ENCODE peak calls at places on chromosomes 13 and 19, in five cellular contexts. One of them, this sample, is unnamed.
A peak's percentile ranks its signal among the peaks of the same experiment; 100 is the strongest.

GRCh38 chr13:73133536-73133935 is 74.7 kb downstream of the KLF5 start:
- DNase-seq in neuronal stem cell: no peak
- DNase-seq in hepatocyte: no peak
- DNase-seq in mammary epithelial cell: peak; percentile 72
- DNase-seq in neural progenitor cell: no peak
- DNase-seq in this sample: no peak

GRCh38 chr19:8512115-8512967 is 1.6 kb downstream of the ZNF414 start:
- DNase-seq in neuronal stem cell: no peak
- DNase-seq in hepatocyte: no peak
- DNase-seq in mammary epithelial cell: peak; percentile 11
- DNase-seq in neural progenitor cell: peak; percentile 33
- DNase-seq in this sample: no peak

GRCh38 chr19:2887391-2887914 is 13.3 kb upstream of the ZNF57 start:
- DNase-seq in neuronal stem cell: no peak
- DNase-seq in hepatocyte: peak; percentile 76
- DNase-seq in mammary epithelial cell: peak; percentile 66
- DNase-seq in neural progenitor cell: peak; percentile 66
- DNase-seq in this sample: peak; percentile 85

GRCh38 chr19:8238251-8238650 is 29.1 kb downstream of the CERS4 start:
- DNase-seq in neuronal stem cell: no peak
- DNase-seq in hepatocyte: no peak
- DNase-seq in mammary epithelial cell: peak; percentile 42
- DNase-seq in neural progenitor cell: peak; percentile 26
- DNase-seq in this sample: no peak

GRCh38 chr19:57934820-57935665 is at the start of gene ZNF418:
- DNase-seq in neuronal stem cell: peak; percentile 80
- DNase-seq in hepatocyte: peak; percentile 86
- DNase-seq in mammary epithelial cell: peak; percentile 85
- DNase-seq in neural progenitor cell: peak; percentile 93
- DNase-seq in this sample: peak; percentile 76

GRCh38 chr19:22814124-22814523 is 18.0 kb upstream of the ZNF723 start:
- DNase-seq in neuronal stem cell: no peak
- DNase-seq in hepatocyte: no peak
- DNase-seq in mammary epithelial cell: no peak
- DNase-seq in neural progenitor cell: no peak
- DNase-seq in this sample: no peak

GRCh38 chr19:11848200-11848593 is 329 bp upstream of the ZNF439 start:
- DNase-seq in neuronal stem cell: no peak
- DNase-seq in hepatocyte: no peak
- DNase-seq in mammary epithelial cell: no peak
- DNase-seq in neural progenitor cell: no peak
- DNase-seq in this sample: no peak

GRCh38 chr13:40064723-40065122 is 409.3 kb downstream of the COG6 start:
- DNase-seq in neuronal stem cell: no peak
- DNase-seq in hepatocyte: peak; percentile 45
- DNase-seq in mammary epithelial cell: peak; percentile 80
- DNase-seq in neural progenitor cell: no peak
- DNase-seq in this sample: peak; percentile 57

GRCh38 chr13:30830638-30830965 is 75.5 kb upstream of the MEDAG start:
- DNase-seq in neuronal stem cell: no peak
- DNase-seq in hepatocyte: peak; percentile 16
- DNase-seq in mammary epithelial cell: peak; percentile 40
- DNase-seq in neural progenitor cell: no peak
- DNase-seq in this sample: no peak

GRCh38 chr19:48900477-48901452 is 653 bp downstream of the NUCB1 start:
- DNase-seq in neuronal stem cell: no peak
- DNase-seq in hepatocyte: no peak
- DNase-seq in mammary epithelial cell: peak; percentile 34
- DNase-seq in neural progenitor cell: no peak
- DNase-seq in this sample: peak; percentile 29

GRCh38 chr19:57682226-57682766 is 519 bp downstream of the ZNF551 start:
- DNase-seq in neuronal stem cell: no peak
- DNase-seq in hepatocyte: no peak
- DNase-seq in mammary epithelial cell: no peak
- DNase-seq in neural progenitor cell: no peak
- DNase-seq in this sample: no peak

GRCh38 chr19:55437410-55437809 is 5.7 kb downstream of the SHISA7 start:
- DNase-seq in neuronal stem cell: peak; percentile 78
- DNase-seq in hepatocyte: peak; percentile 83
- DNase-seq in mammary epithelial cell: peak; percentile 64
- DNase-seq in neural progenitor cell: peak; percentile 90
- DNase-seq in this sample: peak; percentile 55

GRCh38 chr13:26707122-26708006 is 53.2 kb downstream of the GPR12 start:
- DNase-seq in neuronal stem cell: peak; percentile 48
- DNase-seq in hepatocyte: peak; percentile 78
- DNase-seq in mammary epithelial cell: peak; percentile 44
- DNase-seq in neural progenitor cell: peak; percentile 76
- DNase-seq in this sample: peak; percentile 41

GRCh38 chr19:18385675-18386542 is at the start of gene GDF15:
- DNase-seq in neuronal stem cell: no peak
- DNase-seq in hepatocyte: peak; percentile 92
- DNase-seq in mammary epithelial cell: peak; percentile 69
- DNase-seq in neural progenitor cell: peak; percentile 73
- DNase-seq in this sample: peak; percentile 97

GRCh38 chr19:6271721-6272410 is 7.9 kb downstream of the MLLT1 start:
- DNase-seq in neuronal stem cell: no peak
- DNase-seq in hepatocyte: peak; percentile 76
- DNase-seq in mammary epithelial cell: no peak
- DNase-seq in neural progenitor cell: peak; percentile 31
- DNase-seq in this sample: peak; percentile 72

GRCh38 chr13:20401958-20402856 is 123.5 kb downstream of the CRYL1 start:
- DNase-seq in neuronal stem cell: no peak
- DNase-seq in hepatocyte: no peak
- DNase-seq in mammary epithelial cell: peak; percentile 55
- DNase-seq in neural progenitor cell: no peak
- DNase-seq in this sample: no peak

GRCh38 chr13:31131470-31131961 is 30.2 kb downstream of the HSPH1 start:
- DNase-seq in neuronal stem cell: no peak
- DNase-seq in hepatocyte: no peak
- DNase-seq in mammary epithelial cell: no peak
- DNase-seq in neural progenitor cell: no peak
- DNase-seq in this sample: no peak

GRCh38 chr19:30297969-30298368 is 74.2 kb upstream of the ZNF536 start:
- DNase-seq in neuronal stem cell: no peak
- DNase-seq in hepatocyte: no peak
- DNase-seq in mammary epithelial cell: no peak
- DNase-seq in neural progenitor cell: no peak
- DNase-seq in this sample: no peak

GRCh38 chr13:76677047-76677446 is 209.2 kb downstream of the KCTD12 start:
- DNase-seq in neuronal stem cell: no peak
- DNase-seq in hepatocyte: no peak
- DNase-seq in mammary epithelial cell: no peak
- DNase-seq in neural progenitor cell: no peak
- DNase-seq in this sample: peak; percentile 34

GRCh38 chr13:101305981-101306411 is 110.3 kb downstream of the NALCN start:
- DNase-seq in neuronal stem cell: no peak
- DNase-seq in hepatocyte: no peak
- DNase-seq in mammary epithelial cell: no peak
- DNase-seq in neural progenitor cell: no peak
- DNase-seq in this sample: no peak

GRCh38 chr19:7679017-7679720 is 1.5 kb upstream of the TRAPPC5 start:
- DNase-seq in neuronal stem cell: no peak
- DNase-seq in hepatocyte: no peak
- DNase-seq in mammary epithelial cell: no peak
- DNase-seq in neural progenitor cell: no peak
- DNase-seq in this sample: no peak

DNA sequence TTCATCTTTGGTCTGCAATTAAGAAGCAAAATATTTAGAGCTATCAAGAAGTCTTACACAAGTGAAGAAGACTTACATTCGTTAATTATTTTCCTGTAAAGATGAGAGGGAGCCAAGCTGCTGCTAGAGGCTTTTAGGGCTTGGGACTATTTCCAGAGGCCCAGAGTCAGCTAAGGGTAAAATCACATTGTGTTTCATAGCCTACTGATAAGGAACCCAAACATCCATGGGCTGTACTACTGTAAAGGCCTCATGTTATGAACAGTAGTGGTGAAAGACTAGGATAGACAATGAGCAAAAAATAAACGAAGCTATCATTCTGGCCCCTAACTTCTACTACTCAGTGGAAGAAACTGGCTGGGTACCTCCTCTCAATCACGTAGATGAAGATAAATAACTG is 10.9 kb upstream of the TEX30 start:
- DNase-seq in neuronal stem cell: no peak
- DNase-seq in hepatocyte: no peak
- DNase-seq in mammary epithelial cell: no peak
- DNase-seq in neural progenitor cell: no peak
- DNase-seq in this sample: no peak
- H2AFZ ChIP-seq in neuronal stem cell: no peak overlapping the region
- H2AFZ ChIP-seq in hepatocyte: no peak overlapping the region
- H2AFZ ChIP-seq in mammary epithelial cell: no peak overlapping the region
- H2AFZ ChIP-seq in neural progenitor cell: no peak overlapping the region
- H2AFZ ChIP-seq in this sample: no peak overlapping the region

GRCh38 chr13:114199961-114200672 is 21.1 kb downstream of the CFAP97D2 start:
- DNase-seq in neuronal stem cell: no peak
- DNase-seq in hepatocyte: no peak
- DNase-seq in mammary epithelial cell: no peak
- DNase-seq in neural progenitor cell: no peak
- DNase-seq in this sample: no peak

GRCh38 chr13:114202581-114202980 is 23.5 kb downstream of the CFAP97D2 start:
- DNase-seq in neuronal stem cell: no peak
- DNase-seq in hepatocyte: no peak
- DNase-seq in mammary epithelial cell: no peak
- DNase-seq in neural progenitor cell: no peak
- DNase-seq in this sample: no peak

GRCh38 chr13:114198556-114198955 is 19.5 kb downstream of the CFAP97D2 start:
- DNase-seq in neuronal stem cell: no peak
- DNase-seq in hepatocyte: no peak
- DNase-seq in mammary epithelial cell: no peak
- DNase-seq in neural progenitor cell: no peak
- DNase-seq in this sample: no peak

GRCh38 chr13:114203536-114203935 is 24.5 kb downstream of the CFAP97D2 start:
- DNase-seq in neuronal stem cell: no peak
- DNase-seq in hepatocyte: no peak
- DNase-seq in mammary epithelial cell: peak; percentile 60
- DNase-seq in neural progenitor cell: no peak
- DNase-seq in this sample: no peak

DNA sequence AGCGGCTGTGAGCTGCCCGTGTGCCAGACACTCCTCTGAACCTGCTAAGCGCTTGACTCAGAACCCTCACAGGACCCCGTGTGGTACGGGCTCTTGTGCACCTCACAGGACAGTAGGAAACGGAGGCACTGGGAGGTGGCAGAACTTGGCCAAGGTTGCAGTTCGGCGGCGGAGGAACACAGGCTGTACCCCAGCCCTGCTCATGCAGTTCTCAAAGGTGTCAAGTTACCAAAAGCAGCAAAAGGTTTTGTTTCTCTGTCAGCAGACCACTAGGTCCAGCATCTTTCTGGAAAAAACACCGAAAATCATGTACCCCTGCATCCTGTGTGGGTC is 21.6 kb downstream of the CFAP97D2 start:
- DNase-seq in neuronal stem cell: no peak
- DNase-seq in hepatocyte: no peak
- DNase-seq in mammary epithelial cell: no peak
- DNase-seq in neural progenitor cell: no peak
- DNase-seq in this sample: no peak
- H2AFZ ChIP-seq in neuronal stem cell: no peak overlapping the region
- H2AFZ ChIP-seq in hepatocyte: no peak overlapping the region
- H2AFZ ChIP-seq in mammary epithelial cell: peak overlapping the region; percentile 76
- H2AFZ ChIP-seq in neural progenitor cell: no peak overlapping the region
- H2AFZ ChIP-seq in this sample: no peak overlapping the region

GRCh38 chr13:110639935-110640334 is 24.6 kb downstream of the NAXD start:
- DNase-seq in neuronal stem cell: no peak
- DNase-seq in hepatocyte: no peak
- DNase-seq in mammary epithelial cell: no peak
- DNase-seq in neural progenitor cell: no peak
- DNase-seq in this sample: no peak

GRCh38 chr13:110640591-110641029 is 25.3 kb downstream of the NAXD start:
- DNase-seq in neuronal stem cell: no peak
- DNase-seq in hepatocyte: no peak
- DNase-seq in mammary epithelial cell: no peak
- DNase-seq in neural progenitor cell: no peak
- DNase-seq in this sample: peak; percentile 16

GRCh38 chr13:110638253-110638652 is 22.9 kb downstream of the NAXD start:
- DNase-seq in neuronal stem cell: no peak
- DNase-seq in hepatocyte: no peak
- DNase-seq in mammary epithelial cell: no peak
- DNase-seq in neural progenitor cell: no peak
- DNase-seq in this sample: no peak

GRCh38 chr13:110637747-110638146 is 22.4 kb downstream of the NAXD start:
- DNase-seq in neuronal stem cell: no peak
- DNase-seq in hepatocyte: no peak
- DNase-seq in mammary epithelial cell: no peak
- DNase-seq in neural progenitor cell: no peak
- DNase-seq in this sample: no peak

DNA sequence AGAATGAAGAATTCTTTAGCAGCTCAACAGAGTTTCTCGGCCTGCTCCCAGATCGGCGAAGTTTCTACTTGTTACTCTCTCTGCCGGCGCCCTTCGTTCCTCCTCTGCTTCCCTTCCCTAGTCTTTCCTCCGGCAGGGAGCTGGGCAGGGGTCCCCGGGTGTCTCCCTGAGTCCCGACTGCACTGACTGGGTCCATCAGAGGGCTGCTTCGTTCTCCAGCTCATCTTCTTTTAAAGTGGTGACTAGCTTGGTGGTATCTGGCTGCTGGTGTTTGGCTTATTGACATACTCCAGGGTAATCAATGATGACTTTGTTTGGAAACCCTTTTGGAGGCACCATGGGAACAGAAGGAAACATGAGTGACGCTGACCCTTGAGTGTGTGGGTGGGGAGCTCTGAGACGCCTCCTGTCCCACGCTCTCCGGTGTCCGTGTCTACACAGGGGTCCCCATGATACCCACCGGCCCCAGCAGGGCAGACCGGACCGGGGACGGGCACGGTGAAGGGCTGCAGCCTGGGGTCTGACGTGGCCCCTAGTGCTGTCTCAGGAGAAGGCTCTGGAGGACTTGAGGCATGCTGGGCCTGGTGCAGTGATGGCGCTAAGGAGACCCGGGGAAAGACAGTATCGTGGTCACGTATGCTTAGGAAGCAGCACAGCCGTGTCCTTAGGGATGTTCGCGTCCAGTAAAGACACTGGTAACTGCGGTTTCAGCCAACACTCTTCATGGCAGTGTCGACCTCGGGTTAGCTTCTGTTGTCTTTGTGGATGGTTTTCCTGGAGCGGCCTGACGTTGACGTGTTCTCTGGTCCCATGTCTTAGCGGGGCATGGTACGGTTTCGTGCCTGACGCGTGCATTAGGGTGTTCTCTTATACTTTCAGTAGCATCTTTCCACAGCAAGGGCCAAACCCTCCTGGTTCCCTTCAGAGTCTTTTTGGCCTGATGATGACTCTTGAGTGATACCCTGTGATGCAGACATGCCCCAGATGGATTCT is 23.8 kb downstream of the NAXD start:
- DNase-seq in neuronal stem cell: no peak
- DNase-seq in hepatocyte: no peak
- DNase-seq in mammary epithelial cell: no peak
- DNase-seq in neural progenitor cell: no peak
- DNase-seq in this sample: no peak
- H2AFZ ChIP-seq in neuronal stem cell: no peak overlapping the region
- H2AFZ ChIP-seq in hepatocyte: no peak overlapping the region
- H2AFZ ChIP-seq in mammary epithelial cell: no peak overlapping the region
- H2AFZ ChIP-seq in neural progenitor cell: no peak overlapping the region
- H2AFZ ChIP-seq in this sample: no peak overlapping the region

DNA sequence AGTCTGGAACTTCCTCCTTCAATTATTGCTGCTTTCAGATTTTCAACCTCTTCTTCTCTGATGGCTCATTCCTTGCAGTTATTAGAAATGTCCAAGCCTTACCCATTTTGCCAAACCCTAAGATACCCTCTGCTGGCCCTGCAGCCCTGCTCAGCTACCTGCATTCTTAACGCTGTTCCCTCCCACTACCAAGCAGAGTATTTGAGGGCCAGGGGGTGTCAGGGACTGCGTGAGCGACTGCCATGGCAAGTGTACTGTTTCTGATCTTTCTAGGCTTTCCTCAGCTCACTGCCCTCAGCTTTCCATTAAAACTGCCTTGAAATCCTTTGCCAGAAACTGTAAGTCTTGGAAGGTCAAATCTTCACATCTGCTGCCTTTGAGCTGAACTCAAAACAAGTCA is 40.9 kb downstream of the HS6ST3 start:
- DNase-seq in neuronal stem cell: no peak
- DNase-seq in hepatocyte: no peak
- DNase-seq in mammary epithelial cell: no peak
- DNase-seq in neural progenitor cell: peak; percentile 27
- DNase-seq in this sample: no peak
- H2AFZ ChIP-seq in neuronal stem cell: peak overlapping the region; percentile 37
- H2AFZ ChIP-seq in hepatocyte: no peak overlapping the region
- H2AFZ ChIP-seq in mammary epithelial cell: no peak overlapping the region
- H2AFZ ChIP-seq in neural progenitor cell: peak overlapping the region; percentile 86
- H2AFZ ChIP-seq in this sample: no peak overlapping the region

This sample was measured in endothelial cell of umbilical vein.